ENCODE peak calls at places on chromosomes 11 and 22, in seven cellular contexts. J is tibial nerve, V is skeletal muscle cell, O is adipocyte, U is mucosa of descending colon, M is PC-3, E is prostate gland. H is an unnamed sample.

GRCh38 chr11:134332189-134332631 is 422 bp downstream of the GLB1L2 start:
- DNase-seq in M (no peak), O (no peak), J (no peak), U (peak), E (peak), V (no peak), H (no peak)

GRCh38 chr11:115944596-115944995 is 440.4 kb upstream of the CADM1 start:
- DNase-seq in O (no peak), M (no peak), U (no peak), J (no peak), E (no peak), V (no peak), H (no peak)

GRCh38 chr22:35995772-35996171 is 32.9 kb downstream of the RBFOX2 start:
- DNase-seq in O (peak), V (peak), M (peak), E (no peak), J (peak), U (peak), H (peak)

GRCh38 chr11:23233075-23233474 is 372.8 kb upstream of the CCDC179 start:
- DNase-seq in U (no peak), E (no peak), O (peak), J (no peak), M (peak), V (peak), H (no peak)

GRCh38 chr11:116515666-116516184 is 257.1 kb downstream of the BUD13 start:
- DNase-seq in E (no peak), U (peak), J (no peak), O (no peak), M (no peak), V (no peak), H (no peak)

GRCh38 chr11:76337918-76338317 is 43.0 kb downstream of the THAP12 start:
- DNase-seq in E (no peak), J (no peak), V (no peak), U (no peak), O (no peak), M (no peak), H (no peak)

GRCh38 chr11:128481135-128481534 is 106.2 kb downstream of the ETS1 start:
- DNase-seq in V (peak), O (peak), J (no peak), M (no peak), U (no peak), E (no peak), H (peak)

GRCh38 chr11:114618139-114618538 is 22.6 kb upstream of the NXPE4 start:
- DNase-seq in M (no peak), O (no peak), E (no peak), V (no peak), U (no peak), J (no peak), H (no peak)

GRCh38 chr22:41256254-41256897 is 15.6 kb upstream of the CHADL start:
- DNase-seq in M (peak), J (no peak), V (no peak), E (no peak), O (peak), U (no peak), H (peak)

GRCh38 chr11:11207428-11207827 is 145.6 kb downstream of the CSNK2A3 start:
- DNase-seq in U (no peak), V (no peak), O (no peak), E (no peak), M (no peak), J (no peak), H (no peak)

GRCh38 chr11:130508913-130509312 is 60.5 kb downstream of the ADAMTS15 start:
- DNase-seq in M (no peak), U (no peak), E (no peak), O (no peak), V (no peak), J (no peak), H (no peak)

GRCh38 chr11:1226981-1227550 is 4.2 kb downstream of the MUC5B start:
- DNase-seq in O (no peak), J (no peak), U (peak), M (no peak), E (no peak), V (no peak), H (no peak)

GRCh38 chr11:1743587-1744136 is 6.7 kb downstream of the IFITM10 start:
- DNase-seq in M (no peak), J (no peak), E (no peak), U (no peak), V (no peak), O (no peak), H (no peak)

GRCh38 chr11:130653838-130654601 is 205.6 kb downstream of the ADAMTS15 start:
- DNase-seq in V (no peak), M (peak), J (peak), E (peak), O (peak), U (peak), H (no peak)

GRCh38 chr22:20946080-20946986 is 20.7 kb upstream of the AIFM3 start:
- DNase-seq in M (peak), V (no peak), J (no peak), O (peak), E (no peak), U (no peak), H (no peak)

GRCh38 chr11:2902784-2903671 is 17.5 kb upstream of the CDKN1C start:
- DNase-seq in E (no peak), U (peak), M (no peak), J (no peak), O (no peak), V (no peak), H (no peak)

GRCh38 chr22:29907753-29908515 is 25.0 kb downstream of the MTMR3 start:
- DNase-seq in J (peak), V (peak), U (peak), O (peak), E (peak), M (peak), H (peak)

GRCh38 chr11:19882356-19882755 is 169.7 kb downstream of the NAV2 start:
- DNase-seq in E (no peak), M (no peak), U (no peak), O (no peak), J (no peak), V (no peak), H (no peak)

GRCh38 chr11:10381730-10382129 is 73.3 kb upstream of the AMPD3 start:
- DNase-seq in O (peak), M (no peak), J (no peak), U (no peak), V (no peak), E (no peak), H (no peak)

GRCh38 chr22:44621401-44622146 is 80.4 kb upstream of the PRR5 start:
- DNase-seq in O (no peak), J (no peak), E (no peak), M (no peak), U (no peak), V (no peak), H (no peak)

GRCh38 chr11:35165416-35166368 is 26.7 kb downstream of the CD44 start:
- DNase-seq in U (peak), M (peak), V (no peak), J (no peak), E (no peak), O (peak), H (no peak)

GRCh38 chr22:48263431-48263765 is 1500.9 kb downstream of the TBC1D22A start:
- DNase-seq in V (no peak), E (no peak), U (no peak), J (no peak), M (no peak), O (no peak), H (no peak)

GRCh38 chr11:27217948-27218410 is 145.0 kb downstream of the CCDC34 start:
- DNase-seq in V (peak), U (no peak), E (no peak), M (no peak), O (peak), J (no peak), H (no peak)

GRCh38 chr11:102345923-102346322 is 1.1 kb upstream of the BIRC2 start:
- DNase-seq in M (peak), E (no peak), V (no peak), U (no peak), O (peak), J (no peak), H (peak)

GRCh38 chr22:23357028-23357427 is 176.7 kb downstream of the BCR start:
- DNase-seq in V (no peak), J (no peak), O (no peak), E (no peak), U (peak), M (no peak), H (no peak)

GRCh38 chr11:110713469-110713776 is 1.2 kb upstream of the ARHGAP20 start:
- DNase-seq in V (no peak), J (no peak), M (no peak), E (no peak), U (no peak), O (no peak), H (no peak)
- H3K4me3 ChIP-seq in V (peak), J (no peak), M (no peak), E (no peak), U (no peak), O (peak), H (no peak)

GRCh38 chr11:97072420-97072819 is 682.6 kb downstream of the JRKL start:
- DNase-seq in J (no peak), U (no peak), E (no peak), O (no peak), M (no peak), V (no peak), H (no peak)

GRCh38 chr11:97069160-97069559 is 679.3 kb downstream of the JRKL start:
- DNase-seq in J (no peak), U (no peak), E (no peak), M (no peak), O (no peak), V (no peak), H (no peak)
- H3K4me3 ChIP-seq in J (no peak), U (no peak), E (no peak), M (no peak), O (no peak), V (no peak), H (no peak)

DNA sequence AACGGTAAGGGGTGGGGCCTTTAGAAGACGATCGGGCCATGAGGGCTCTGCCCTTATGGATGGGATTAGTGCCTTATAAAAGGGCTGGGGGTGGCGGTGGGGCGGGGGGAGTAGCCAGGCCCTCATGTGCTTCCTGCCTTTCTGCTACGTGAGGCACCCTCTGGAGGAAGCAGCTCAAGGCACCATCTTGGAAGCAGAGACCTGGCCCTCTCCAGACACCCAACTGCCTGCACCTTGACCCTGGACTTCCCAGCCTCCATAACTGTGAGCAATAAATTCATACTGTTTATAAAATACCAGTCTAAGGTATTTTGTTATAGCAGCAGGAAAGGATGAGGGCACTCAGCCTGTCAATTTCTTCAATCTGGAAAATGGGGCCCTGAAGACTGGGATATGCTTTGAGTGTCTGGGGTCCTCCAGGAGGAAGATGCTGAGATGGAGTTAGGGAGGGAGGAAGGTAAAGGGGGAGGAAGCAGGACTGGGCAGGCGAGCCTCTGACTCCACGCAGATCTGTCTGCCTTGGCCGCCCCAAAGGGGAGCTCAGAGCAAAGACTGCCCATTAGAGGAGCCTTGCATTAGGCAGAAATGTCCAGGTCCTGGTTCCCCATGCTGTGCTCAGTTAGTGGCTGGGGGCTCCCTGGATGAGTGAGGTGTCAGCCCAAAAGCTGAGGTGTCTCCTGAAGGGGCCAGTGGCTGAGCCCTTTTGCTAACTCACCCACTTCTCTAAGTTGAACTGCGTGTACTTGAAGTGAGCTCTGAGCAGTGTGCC is 5.3 kb downstream of the CABP2 start:
- DNase-seq in U (no peak), V (no peak), J (no peak), M (no peak), O (no peak), E (no peak), H (no peak)
- H3K4me3 ChIP-seq in U (no peak), V (no peak), J (no peak), M (no peak), O (no peak), E (no peak), H (no peak)

DNA sequence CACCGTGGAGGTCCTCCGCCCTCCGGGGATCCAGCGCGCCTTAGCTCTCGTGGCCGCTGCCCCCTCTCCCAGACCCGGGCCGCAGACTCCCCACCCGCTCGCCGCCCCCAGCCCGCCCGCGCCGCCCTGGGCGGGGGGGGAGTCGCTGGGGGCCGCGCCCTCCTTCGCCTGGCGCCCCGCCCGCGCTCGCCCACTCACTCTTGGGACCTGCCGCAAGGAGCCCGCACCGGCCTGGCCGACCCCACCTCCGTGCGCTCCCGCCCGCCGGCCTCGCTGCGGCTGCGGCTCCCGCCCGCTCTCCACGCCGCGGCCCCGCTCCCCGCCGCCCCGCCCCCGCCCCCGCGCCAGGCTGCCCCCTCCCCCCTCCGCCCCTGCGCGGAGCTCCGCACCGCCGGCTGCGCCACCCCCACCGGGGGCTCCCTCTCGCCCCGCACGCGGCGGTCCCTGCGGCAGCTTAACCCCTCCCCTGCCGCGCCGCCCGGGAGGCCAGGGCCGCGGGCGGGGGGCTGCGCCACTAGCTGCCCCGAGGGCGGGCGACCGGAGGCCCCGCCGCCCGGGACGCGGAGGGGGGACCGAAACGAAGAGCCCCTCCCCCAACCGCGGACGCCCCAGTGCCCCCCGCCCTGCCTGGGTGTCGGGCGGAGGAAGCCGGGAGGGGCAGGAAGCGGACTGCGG is 739 bp upstream of the RASGRP2 start:
- DNase-seq in E (no peak), O (peak), J (no peak), U (no peak), M (no peak), V (no peak), H (no peak)
- H3K4me3 ChIP-seq in E (peak), O (peak), J (peak), U (no peak), M (no peak), V (peak), H (no peak)

DNA sequence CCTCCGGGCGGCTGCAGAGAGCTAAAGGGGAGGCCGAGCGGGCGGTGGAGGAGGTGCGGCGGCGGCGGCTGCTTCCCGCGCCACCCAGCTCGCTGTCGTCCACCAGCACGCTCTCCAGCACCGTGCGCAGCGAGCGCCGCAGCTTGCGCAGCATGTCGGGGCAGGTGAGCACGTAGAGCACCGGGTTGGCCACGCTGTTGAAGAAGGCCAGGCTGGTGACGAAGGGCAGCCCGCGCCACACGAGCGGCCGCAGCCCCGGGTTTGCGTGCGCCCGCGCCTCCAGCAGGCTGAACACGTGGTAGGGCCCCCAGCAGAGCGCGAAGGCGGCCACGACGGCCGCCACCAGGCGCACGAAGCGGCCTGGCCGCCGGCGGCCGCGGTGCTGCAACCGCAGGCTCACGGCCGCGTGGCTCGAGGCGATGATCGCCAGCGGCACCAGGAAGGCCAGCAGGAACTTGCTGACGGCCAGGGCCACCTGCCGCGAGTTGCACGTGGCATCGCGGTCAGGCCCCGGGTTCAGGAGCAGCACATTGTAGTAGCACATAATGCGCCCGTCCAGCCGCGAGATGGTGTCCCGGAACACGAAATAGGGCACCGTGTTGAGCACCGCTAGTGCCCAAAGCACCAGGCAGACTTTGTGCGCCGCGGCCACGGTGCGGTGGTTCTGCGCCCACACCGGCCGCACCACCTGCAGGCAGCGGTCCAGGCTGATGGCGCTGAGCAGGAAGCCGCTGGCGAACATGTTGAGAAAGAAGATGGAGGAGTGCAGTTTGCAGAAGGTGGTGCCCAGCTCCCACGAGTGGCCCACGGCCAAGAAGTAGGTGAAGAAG is 2.9 kb downstream of the PTGDR2 start:
- DNase-seq in V (no peak), U (no peak), M (no peak), O (no peak), E (no peak), J (no peak), H (no peak)
- H3K4me3 ChIP-seq in V (no peak), U (peak), M (no peak), O (no peak), E (no peak), J (peak), H (no peak)

GRCh38 chr11:8267280-8267679 is 3.6 kb upstream of the LMO1 start:
- DNase-seq in O (no peak), V (no peak), U (no peak), E (no peak), M (no peak), J (no peak), H (no peak)

GRCh38 chr11:8268530-8269461 is 5.1 kb upstream of the LMO1 start:
- DNase-seq in E (no peak), V (no peak), U (no peak), J (no peak), M (no peak), O (peak), H (no peak)

GRCh38 chr11:8269636-8270035 is 6.0 kb upstream of the LMO1 start:
- DNase-seq in V (no peak), U (no peak), M (no peak), E (no peak), J (no peak), O (no peak), H (no peak)

GRCh38 chr11:8266246-8267241 is 2.9 kb upstream of the LMO1 start:
- DNase-seq in E (no peak), M (no peak), U (no peak), O (no peak), V (no peak), J (no peak), H (no peak)

DNA sequence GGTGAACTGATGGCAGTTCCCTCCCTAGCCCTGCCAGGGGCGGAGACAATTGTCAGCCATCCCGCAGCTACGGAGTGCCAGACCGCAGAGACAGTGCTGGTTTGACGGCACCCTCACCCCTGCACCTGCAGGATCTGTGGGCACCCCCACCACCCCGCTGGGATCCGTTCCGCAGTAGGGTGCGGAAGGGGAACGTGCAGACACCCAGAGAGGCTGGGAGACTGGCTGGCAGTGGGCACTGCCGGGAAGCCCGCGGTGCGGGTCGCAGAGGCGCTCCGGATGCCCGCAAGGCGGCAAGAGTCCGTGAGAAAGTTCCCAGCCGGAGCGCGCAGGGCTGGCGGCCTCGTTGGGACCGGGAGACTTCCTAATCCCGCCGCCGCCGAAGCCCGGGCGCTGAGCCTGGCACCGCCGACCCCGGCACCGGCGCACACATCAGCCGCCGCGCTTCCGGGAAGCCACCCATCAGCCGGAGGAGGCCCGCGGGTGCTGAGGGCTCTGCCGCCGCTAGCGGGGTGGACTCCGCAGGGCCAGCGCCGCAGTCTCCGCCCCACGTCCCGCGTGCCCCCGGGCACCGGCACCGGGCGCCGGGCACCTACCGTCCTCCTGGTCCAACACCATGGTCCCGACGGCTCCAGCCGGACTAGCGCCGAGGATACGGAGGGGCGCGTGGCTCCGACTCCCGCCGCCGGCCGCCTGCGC is 4.3 kb upstream of the LMO1 start:
- DNase-seq in M (no peak), V (no peak), E (no peak), J (no peak), U (no peak), O (peak), H (no peak)
- H3K4me3 ChIP-seq in M (no peak), V (peak), E (peak), J (peak), U (no peak), O (peak), H (peak)

DNA sequence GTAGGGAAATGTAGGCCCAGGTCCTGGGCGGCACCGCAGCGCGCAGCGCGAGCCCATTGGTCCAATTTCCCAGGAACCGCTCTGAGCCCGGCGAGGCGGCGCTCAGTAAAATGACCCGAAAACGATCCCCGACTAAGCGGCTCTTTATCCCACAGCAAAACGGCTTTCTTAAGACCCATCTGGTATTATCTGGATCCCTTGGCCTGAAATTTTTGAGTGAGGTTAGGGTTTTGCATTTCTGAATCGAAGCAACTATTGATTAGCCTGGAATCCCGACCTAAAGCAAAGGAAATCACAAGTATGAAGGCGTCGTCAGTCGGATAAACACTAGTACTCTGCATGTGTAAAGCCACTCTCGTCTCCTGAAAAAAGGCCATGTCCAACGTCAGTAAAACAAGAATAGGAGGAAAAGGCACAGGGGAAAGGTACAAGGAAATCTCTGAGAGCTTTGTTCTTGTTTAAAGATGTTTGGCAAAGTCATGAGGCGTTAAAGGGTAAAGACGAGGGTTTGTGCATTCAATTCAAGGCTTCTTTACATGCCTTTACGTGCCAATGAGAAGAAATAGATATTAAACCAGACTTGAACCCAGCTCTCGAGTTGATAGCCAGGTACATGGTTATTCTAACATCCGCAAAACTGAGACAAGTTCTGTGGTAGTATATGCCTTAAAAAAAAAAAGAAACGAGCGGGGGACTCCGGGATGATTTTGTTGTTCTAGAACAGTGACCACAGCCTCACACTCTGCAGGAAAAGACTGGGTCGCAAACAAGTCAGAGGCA is 564 bp upstream of the CFL1 start:
- DNase-seq in O (peak), U (no peak), E (no peak), V (no peak), M (peak), J (no peak), H (no peak)
- H3K4me3 ChIP-seq in O (peak), U (peak), E (peak), V (peak), M (peak), J (peak), H (peak)

H was measured in kidney epithelial cell.